ENCODE peak calls at places on chromosomes 3 and 15, in five cellular contexts. C is activated gamma-delta T cell treated with Interleukin-2 at 50 U/mL for 16 hours, F is WTC11, O is pulmonary artery endothelial cell, S is SK-N-SH. U is an unnamed sample.

GRCh38 chr15:83398591-83398990 is 48.5 kb upstream of the SH3GL3 start:
- DNase-seq in C (no peak), O (no peak), F (no peak), S (no peak), U (no peak)

GRCh38 chr3:146589899-146590508 is 15.1 kb downstream of the PLSCR5 start:
- DNase-seq in O (peak), F (no peak), S (peak), C (no peak), U (peak)

GRCh38 chr3:45043715-45044299 is 17.7 kb downstream of the CLEC3B start:
- DNase-seq in O (no peak), C (no peak), S (no peak), F (no peak), U (peak)

GRCh38 chr3:120093923-120094775 is at the start of gene GSK3B:
- DNase-seq in C (peak), O (no peak), S (peak), F (peak), U (peak)

GRCh38 chr3:107407355-107407754 is 30.1 kb downstream of the CCDC54 start:
- DNase-seq in O (no peak), C (no peak), S (no peak), F (no peak), U (no peak)

GRCh38 chr3:184459355-184459754 is 79.5 kb downstream of the CHRD start:
- DNase-seq in S (no peak), O (peak), F (no peak), C (no peak), U (no peak)

GRCh38 chr3:123640311-123641083 is 55.6 kb upstream of the HACD2 start:
- DNase-seq in S (no peak), O (no peak), F (no peak), C (no peak), U (no peak)

GRCh38 chr15:52737720-52738119 is 52.4 kb downstream of the ONECUT1 start:
- DNase-seq in O (no peak), F (no peak), C (no peak), S (no peak), U (no peak)

GRCh38 chr3:145170101-145170500 is 990.9 kb downstream of the PLOD2 start:
- DNase-seq in O (no peak), S (no peak), F (no peak), C (no peak), U (no peak)

GRCh38 chr3:100815583-100815982 is 106.3 kb downstream of the TFG start:
- DNase-seq in F (no peak), C (no peak), O (no peak), S (no peak), U (no peak)

GRCh38 chr3:49534581-49535495 is 19.4 kb upstream of the BSN start:
- DNase-seq in S (peak), O (no peak), F (peak), C (no peak), U (peak)

GRCh38 chr3:85081191-85081895 is 122.6 kb downstream of the CADM2 start:
- DNase-seq in S (no peak), F (no peak), O (no peak), C (no peak), U (peak)

GRCh38 chr3:175743733-175744400 is 884.7 kb downstream of the NAALADL2 start:
- DNase-seq in S (no peak), O (no peak), C (no peak), F (no peak), U (no peak)

GRCh38 chr15:65083262-65083701 is 6.7 kb downstream of the KBTBD13 start:
- DNase-seq in O (no peak), S (no peak), C (no peak), F (peak), U (peak)

GRCh38 chr15:70376929-70377691 is 279.4 kb upstream of the TLE3 start:
- DNase-seq in F (no peak), O (no peak), S (peak), C (no peak), U (peak)

GRCh38 chr15:63221346-63221745 is 31.9 kb downstream of the RAB8B start:
- DNase-seq in O (peak), C (no peak), S (no peak), F (no peak), U (no peak)